ENCODE peak calls at places on chromosomes 2 and 18, in six cellular contexts. H is HCT116, T is SK-N-SH, Q is K562, W is H1, Y is GM12878. X is an unnamed sample.

GRCh38 chr2:218367415-218368149 is 10.9 kb downstream of the CATIP start:
- DNase-seq in Y (peak), W (peak), H (peak), T (peak), Q (peak), X (peak)

GRCh38 chr2:237652854-237653253 is 25.5 kb downstream of the LRRFIP1 start:
- DNase-seq in W (no peak), Y (no peak), Q (no peak), T (no peak), H (no peak), X (no peak)

GRCh38 chr2:127231130-127231865 is 11.2 kb upstream of the CYP27C1 start:
- DNase-seq in H (no peak), Y (no peak), W (no peak), Q (no peak), T (no peak), X (no peak)

GRCh38 chr2:163132850-163133249 is 294.3 kb upstream of the KCNH7 start:
- DNase-seq in Q (no peak), H (peak), T (peak), Y (no peak), W (no peak), X (peak)

GRCh38 chr2:218002792-218003191 is at the start of gene TNS1:
- DNase-seq in Y (no peak), Q (no peak), T (peak), W (no peak), H (no peak), X (no peak)

GRCh38 chr2:200310545-200310971 is 4.1 kb downstream of the SPATS2L start:
- DNase-seq in Q (no peak), W (no peak), T (no peak), Y (no peak), H (no peak), X (no peak)

GRCh38 chr18:43620936-43621335 is 343.6 kb upstream of the SYT4 start:
- DNase-seq in Q (peak), Y (no peak), W (no peak), H (no peak), T (peak), X (peak)

GRCh38 chr2:86097114-86097896 is 8.4 kb downstream of the POLR1A start:
- DNase-seq in Q (no peak), T (no peak), W (no peak), H (no peak), Y (no peak), X (no peak)

GRCh38 chr2:67938053-67938452 is 124.8 kb downstream of the C1D start:
- DNase-seq in T (no peak), W (no peak), H (no peak), Y (no peak), Q (no peak), X (no peak)

GRCh38 chr18:24731158-24731557 is 270.7 kb downstream of the HRH4 start:
- DNase-seq in Y (no peak), H (no peak), Q (no peak), W (no peak), T (no peak), X (no peak)

GRCh38 chr18:24736686-24737085 is 276.2 kb downstream of the HRH4 start:
- DNase-seq in Q (no peak), T (no peak), Y (no peak), W (no peak), H (no peak), X (no peak)

GRCh38 chr18:24735504-24736243 is 275.2 kb downstream of the HRH4 start:
- DNase-seq in Y (no peak), W (no peak), Q (no peak), T (no peak), H (no peak), X (no peak)

GRCh38 chr18:24731981-24732380 is 271.5 kb downstream of the HRH4 start:
- DNase-seq in H (no peak), T (no peak), Q (no peak), W (no peak), Y (no peak), X (no peak)

DNA sequence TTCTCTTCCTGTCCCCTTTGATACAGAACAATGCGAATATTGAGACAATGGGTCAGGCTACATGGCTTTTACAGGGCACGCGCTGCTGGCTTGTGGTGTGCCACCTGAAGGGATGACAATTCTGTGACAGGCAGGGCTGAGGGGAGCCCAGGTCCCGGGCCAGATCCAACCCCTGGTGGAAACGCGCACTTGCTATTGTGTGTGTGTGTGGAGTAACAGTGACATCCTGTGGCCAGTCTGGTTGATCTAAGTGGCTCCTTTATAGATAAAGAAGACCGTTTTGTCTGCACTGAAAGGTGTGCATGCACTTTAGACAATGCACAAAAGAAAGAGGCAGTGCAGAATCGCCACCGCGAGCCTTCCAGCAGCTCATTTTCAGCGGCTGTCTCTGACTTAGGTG is 273.6 kb downstream of the HRH4 start:
- DNase-seq in T (peak), Q (no peak), W (no peak), Y (no peak), H (no peak), X (peak)
- TF ChIP-seq JUND in T (no peak), Q (no peak), W (no peak), Y (no peak), H (no peak), X (no peak)

DNA sequence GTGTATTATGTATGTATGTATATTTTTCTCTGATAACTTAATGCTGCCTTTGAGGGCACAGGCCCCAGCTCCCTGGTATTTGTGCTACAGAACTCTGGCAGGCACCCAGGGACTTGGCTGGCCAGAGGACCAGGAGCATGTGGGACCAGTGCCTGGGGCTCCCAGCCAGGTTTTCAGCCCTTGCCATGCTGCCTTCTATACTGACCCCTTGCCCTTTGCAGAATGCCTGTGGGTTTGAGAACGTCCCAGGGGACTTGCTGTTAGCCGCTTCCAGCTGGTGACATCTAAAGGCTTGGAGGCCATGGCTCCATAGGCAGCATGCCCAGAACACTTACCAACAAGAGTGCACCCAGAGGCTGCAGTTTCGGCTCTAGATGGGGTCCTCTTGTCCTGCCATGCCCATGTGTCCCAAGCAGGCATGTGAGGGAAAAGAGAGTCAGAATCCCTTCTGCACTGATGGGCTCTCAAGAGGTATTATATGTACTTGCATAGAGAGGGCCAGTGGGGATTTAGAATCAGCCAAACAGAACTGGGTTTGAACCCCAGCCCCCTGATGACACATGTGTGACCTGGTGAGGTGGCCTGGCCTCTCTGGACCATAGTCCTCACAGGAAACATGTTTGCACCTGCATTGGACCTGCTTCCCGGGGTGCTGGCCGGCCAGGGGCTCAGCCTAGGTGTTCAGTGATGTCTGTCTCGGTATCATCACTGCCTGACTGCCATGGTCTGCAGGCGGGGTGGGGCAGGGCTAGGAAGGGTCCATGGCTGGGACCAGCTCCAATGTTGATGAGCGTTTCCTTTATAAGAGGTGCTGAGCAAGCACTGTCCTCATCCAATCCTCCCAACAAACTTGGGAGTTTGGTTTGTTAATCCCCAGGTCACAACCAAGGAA is 119.2 kb upstream of the FHL2 start:
- DNase-seq in W (no peak), Y (no peak), T (peak), Q (no peak), H (no peak), X (no peak)
- TF ChIP-seq JUND in W (no peak), Y (no peak), T (no peak), Q (no peak), H (no peak), X (no peak)

GRCh38 chr2:62287895-62288589 is 92.1 kb downstream of the B3GNT2 start:
- DNase-seq in Q (peak), W (no peak), T (peak), H (no peak), Y (peak), X (no peak)
- TF ChIP-seq JUND in Q (no peak), W (no peak), T (no peak), H (no peak), Y (no peak), X (no peak)

GRCh38 chr2:23453936-23454460 is 69.0 kb downstream of the KLHL29 start:
- DNase-seq in Y (no peak), T (no peak), W (no peak), Q (no peak), H (no peak), X (no peak)
- TF ChIP-seq JUND in Y (no peak), T (no peak), W (no peak), Q (no peak), H (no peak), X (no peak)

GRCh38 chr18:37124511-37124910 is 295.6 kb downstream of the KIAA1328 start:
- DNase-seq in Y (peak), Q (no peak), T (no peak), H (no peak), W (no peak), X (no peak)
- TF ChIP-seq JUND in Y (no peak), Q (no peak), T (no peak), H (no peak), W (no peak), X (no peak)

DNA sequence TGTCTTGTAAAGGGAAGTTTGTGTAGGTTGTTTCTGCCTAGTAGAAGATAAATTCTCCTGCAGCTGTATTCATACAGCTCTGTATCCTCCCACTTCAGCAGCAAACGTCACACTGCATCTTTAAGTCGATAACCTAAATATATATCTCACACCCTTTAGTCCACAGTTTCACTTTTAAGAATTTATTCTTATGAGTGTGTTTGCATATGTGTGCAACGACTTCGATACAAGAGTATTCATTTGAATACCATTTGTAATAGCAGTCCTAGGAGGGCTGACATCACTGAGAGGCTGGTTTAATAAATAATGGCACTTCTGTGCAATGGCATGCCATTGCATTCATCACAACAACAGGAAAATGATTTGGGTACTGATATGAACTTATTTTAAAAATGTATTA is 63.8 kb upstream of the MSH6 start:
- DNase-seq in T (no peak), H (no peak), Y (peak), Q (no peak), W (no peak), X (no peak)
- TF ChIP-seq JUND in T (no peak), H (no peak), Y (no peak), Q (no peak), W (no peak), X (no peak)

X was measured in T47D.